ENCODE peak calls at places on chromosome 5, in four cellular contexts. A, U, G and Y are unnamed samples.

GRCh38 chr5:159593518-159594073 is 263.3 kb upstream of the IL12B start:
- DNase-seq in A (no peak), U (no peak), G (no peak), Y (no peak)

GRCh38 chr5:43315262-43315661 is 2.0 kb upstream of the HMGCS1 start:
- DNase-seq in A (peak; percentile 9), U (peak; percentile 39), G (no peak), Y (no peak)

GRCh38 chr5:165622864-165623536 is 2117.6 kb downstream of the MAT2B start:
- DNase-seq in A (no peak), U (no peak), G (no peak), Y (no peak)

GRCh38 chr5:123036391-123037103 is at the start of gene PPIC:
- DNase-seq in A (peak; percentile 62), U (peak; percentile 91), G (peak; percentile 79), Y (peak; percentile 65)

GRCh38 chr5:72397836-72398235 is 77.7 kb downstream of the PTCD2 start:
- DNase-seq in A (no peak), U (no peak), G (no peak), Y (no peak)

GRCh38 chr5:106401561-106401960 is 1269.2 kb downstream of the EFNA5 start:
- DNase-seq in A (no peak), U (no peak), G (no peak), Y (no peak)

GRCh38 chr5:173340451-173340850 is 12.2 kb upstream of the STC2 start:
- DNase-seq in A (no peak), U (no peak), G (no peak), Y (no peak)

GRCh38 chr5:12902611-12903010 is 998.4 kb upstream of the CTNND2 start:
- DNase-seq in A (no peak), U (no peak), G (no peak), Y (no peak)

GRCh38 chr5:150503386-150503785 is 4.5 kb upstream of the NDST1 start:
- DNase-seq in A (no peak), U (no peak), G (no peak), Y (no peak)

GRCh38 chr5:7857361-7857760 is 6.4 kb upstream of the CFAP90 start:
- DNase-seq in A (no peak), U (no peak), G (no peak), Y (no peak)

GRCh38 chr5:132253008-132253441 is 4.5 kb upstream of the PDLIM4 start:
- DNase-seq in A (no peak), U (no peak), G (no peak), Y (no peak)

GRCh38 chr5:75053286-75054109 is 1.1 kb upstream of the GCNT4 start:
- DNase-seq in A (peak; percentile 69), U (peak; percentile 40), G (peak; percentile 54), Y (no peak)

GRCh38 chr5:28710360-28710759 is 1672.0 kb upstream of the CDH9 start:
- DNase-seq in A (no peak), U (no peak), G (no peak), Y (no peak)
- TF ChIP-seq CTCF in A (no peak), U (no peak), G (peak; percentile 39), Y (no peak)

GRCh38 chr5:38438757-38439156 is 117.7 kb downstream of the LIFR start:
- DNase-seq in A (no peak), U (no peak), G (no peak), Y (no peak)

GRCh38 chr5:38431242-38431853 is 125.1 kb downstream of the LIFR start:
- DNase-seq in A (no peak), U (no peak), G (no peak), Y (no peak)

GRCh38 chr5:38434981-38435710 is 121.3 kb downstream of the LIFR start:
- DNase-seq in A (no peak), U (no peak), G (no peak), Y (no peak)

GRCh38 chr5:38433160-38433861 is 123.1 kb downstream of the LIFR start:
- DNase-seq in A (peak; percentile 82), U (no peak), G (no peak), Y (no peak)
- TF ChIP-seq CTCF in A (peak; percentile 27), U (no peak), G (no peak), Y (no peak)

DNA sequence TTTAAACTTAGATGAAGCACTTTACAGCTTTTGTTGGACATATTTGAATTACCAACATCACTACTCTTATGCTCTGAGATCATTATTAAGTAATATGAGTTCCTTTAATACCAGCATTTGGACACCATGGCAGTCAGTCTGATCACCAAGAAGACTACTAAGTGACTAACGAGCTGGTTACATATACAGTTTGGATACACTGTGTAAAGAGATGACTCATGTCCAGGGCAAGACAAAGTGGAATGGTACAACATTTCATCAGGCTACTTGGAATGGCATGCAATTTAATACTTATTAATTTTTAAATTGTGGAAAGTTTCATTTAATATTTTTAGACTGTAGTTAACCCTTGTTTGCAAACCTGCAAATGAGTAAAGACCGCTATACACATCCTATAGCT is 237.4 kb upstream of the PRDM9 start:
- DNase-seq in A (no peak), U (peak; percentile 10), G (no peak), Y (no peak)
- TF ChIP-seq CTCF in A (no peak), U (no peak), G (no peak), Y (no peak)

GRCh38 chr5:171604195-171604594 is 181.4 kb upstream of the SMIM23 start:
- DNase-seq in A (no peak), U (no peak), G (no peak), Y (no peak)

GRCh38 chr5:171607863-171608262 is 177.8 kb upstream of the SMIM23 start:
- DNase-seq in A (no peak), U (no peak), G (no peak), Y (no peak)

GRCh38 chr5:171610053-171610452 is 175.6 kb upstream of the SMIM23 start:
- DNase-seq in A (no peak), U (no peak), G (no peak), Y (no peak)

GRCh38 chr5:171610686-171611085 is 174.9 kb upstream of the SMIM23 start:
- DNase-seq in A (no peak), U (no peak), G (no peak), Y (no peak)

DNA sequence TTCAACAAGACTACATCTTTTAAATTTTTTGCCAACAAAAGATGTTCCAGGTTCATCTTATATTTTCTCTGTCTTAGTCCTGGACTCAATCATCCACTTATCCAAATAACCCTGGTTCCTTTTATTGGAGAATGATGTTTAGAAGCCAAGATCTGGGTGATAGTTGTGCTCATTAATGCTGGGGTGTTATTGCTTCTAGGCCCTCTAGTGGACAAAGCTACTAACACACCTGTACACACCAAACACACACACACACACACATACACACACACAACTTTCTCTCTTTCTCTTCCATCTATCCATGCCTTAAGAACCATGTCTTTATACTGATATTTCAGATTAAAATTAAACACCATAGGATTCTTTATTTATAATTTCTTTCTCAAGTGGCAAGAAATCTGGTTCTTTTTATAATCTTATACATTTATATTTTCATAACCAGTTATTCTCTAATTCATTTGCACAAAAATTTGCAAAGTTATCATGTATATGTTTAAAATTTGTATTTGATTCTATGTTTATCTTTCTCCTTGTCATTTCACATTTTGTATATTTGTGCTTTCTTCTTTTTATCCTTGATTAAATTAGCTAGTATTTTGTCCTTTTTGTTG is 179.1 kb upstream of the SMIM23 start:
- DNase-seq in A (no peak), U (no peak), G (no peak), Y (no peak)
- TF ChIP-seq CTCF in A (peak; percentile 63), U (peak; percentile 20), G (peak; percentile 27), Y (no peak)

GRCh38 chr5:85049020-85049419 is 664.3 kb upstream of the EDIL3 start:
- DNase-seq in A (peak; percentile 55), U (no peak), G (no peak), Y (no peak)
- TF ChIP-seq CTCF in A (peak; percentile 60), U (no peak), G (peak; percentile 63), Y (no peak)

GRCh38 chr5:64096771-64097170 is 68.9 kb upstream of the RNF180 start:
- DNase-seq in A (no peak), U (no peak), G (no peak), Y (no peak)

GRCh38 chr5:64100203-64100602 is 65.4 kb upstream of the RNF180 start:
- DNase-seq in A (no peak), U (no peak), G (no peak), Y (no peak)
- TF ChIP-seq CTCF in A (no peak), U (no peak), G (no peak), Y (no peak)